ENCODE peak calls at places on chromosomes 1 and 21, in nine cellular contexts. V is GM12878, X is transverse colon, C is HepG2, B is H1, O is stomach, H is K562, P is SK-N-SH, I is sigmoid colon. G is an unnamed sample. For H3K36me3, the result is how much of the 10 kb centered on the place peaks cover.

GRCh38 chr1:50913954-50914353 is 46.1 kb downstream of the FAF1 start:
- DNase-seq in C (no peak), O (no peak), P (no peak), B (no peak), V (no peak), I (no peak), H (no peak), X (no peak), G (no peak)

GRCh38 chr1:71667224-71667623 is 586.4 kb upstream of the ZRANB2 start:
- DNase-seq in P (no peak), I (no peak), H (no peak), V (no peak), B (no peak), C (no peak), X (no peak), O (no peak), G (no peak)

GRCh38 chr1:182702826-182703524 is 18.6 kb upstream of the RGS8 start:
- DNase-seq in V (no peak), B (no peak), C (no peak), P (peak), H (no peak), X (no peak), O (no peak), I (no peak), G (no peak)

GRCh38 chr1:30749691-30750583 is 7.6 kb downstream of the LAPTM5 start:
- DNase-seq in O (no peak), B (no peak), X (peak), V (no peak), P (no peak), C (no peak), I (no peak), H (no peak), G (no peak)

GRCh38 chr21:28877318-28877884 is 115.3 kb downstream of the LTN1 start:
- DNase-seq in H (no peak), O (no peak), X (no peak), V (no peak), C (no peak), B (no peak), P (no peak), I (no peak), G (no peak)

GRCh38 chr21:35019631-35020032 is 29.5 kb downstream of the RUNX1 start:
- DNase-seq in H (no peak), I (no peak), V (no peak), P (no peak), X (peak), C (peak), B (no peak), O (peak), G (no peak)

GRCh38 chr1:24236170-24237045 is 49.3 kb upstream of the IFNLR1 start:
- DNase-seq in B (peak), X (peak), C (no peak), H (no peak), I (no peak), P (no peak), O (peak), V (no peak), G (no peak)

GRCh38 chr1:27868932-27869718 is 3.2 kb upstream of the THEMIS2 start:
- DNase-seq in O (no peak), B (no peak), X (peak), C (no peak), P (no peak), H (peak), V (peak), I (peak), G (no peak)

GRCh38 chr1:192157067-192157466 is 1.2 kb upstream of the RGS18 start:
- DNase-seq in C (no peak), H (no peak), I (no peak), O (no peak), B (no peak), X (no peak), V (no peak), P (no peak), G (no peak)

GRCh38 chr1:10771789-10772188 is 24.7 kb downstream of the CASZ1 start:
- DNase-seq in V (no peak), B (no peak), H (no peak), C (no peak), P (no peak), O (no peak), X (no peak), I (no peak), G (no peak)

GRCh38 chr1:61083799-61084385 is 1.5 kb downstream of the NFIA start:
- DNase-seq in P (no peak), X (no peak), I (no peak), O (no peak), V (no peak), C (no peak), B (no peak), H (peak), G (no peak)

GRCh38 chr1:37556712-37557196 is at the start of gene DNALI1:
- DNase-seq in B (peak), H (peak), O (peak), I (peak), X (peak), C (peak), P (peak), V (no peak), G (peak)

GRCh38 chr1:63911049-63911448 is 137.2 kb downstream of the ROR1 start:
- DNase-seq in H (no peak), I (no peak), O (no peak), C (no peak), B (no peak), V (no peak), P (no peak), X (no peak), G (no peak)

GRCh38 chr1:220991959-220992704 is 112.9 kb downstream of the HLX start:
- DNase-seq in I (no peak), X (no peak), H (no peak), V (no peak), B (no peak), C (no peak), P (peak), O (no peak), G (no peak)

GRCh38 chr1:2148691-2149090 is 45.9 kb downstream of the FAAP20 start:
- DNase-seq in P (no peak), I (no peak), B (no peak), V (no peak), O (peak), C (no peak), H (no peak), X (peak), G (no peak)

GRCh38 chr1:7302126-7302525 is 469.0 kb upstream of the VAMP3 start:
- DNase-seq in V (no peak), O (no peak), I (no peak), P (no peak), C (no peak), B (peak), H (no peak), X (no peak), G (no peak)

GRCh38 chr1:27605796-27606707 is 2.1 kb upstream of the AHDC1 start:
- DNase-seq in X (peak), C (peak), B (peak), O (peak), H (peak), I (no peak), V (no peak), P (peak), G (no peak)

GRCh38 chr1:93708734-93709481 is 27.3 kb upstream of the BCAR3 start:
- DNase-seq in O (peak), B (no peak), V (no peak), P (peak), X (no peak), C (no peak), I (no peak), H (no peak), G (no peak)

GRCh38 chr1:181089017-181089776 is 697 bp downstream of the IER5 start:
- DNase-seq in C (no peak), H (peak), B (no peak), X (peak), I (no peak), V (no peak), P (peak), O (peak), G (peak)

GRCh38 chr1:234244482-234244881 is 128.8 kb upstream of the COA6 start:
- DNase-seq in I (no peak), P (no peak), V (peak), C (no peak), O (no peak), H (no peak), B (no peak), X (no peak), G (no peak)

GRCh38 chr1:62299426-62300200 is 19.6 kb downstream of the KANK4 start:
- DNase-seq in V (no peak), B (no peak), P (no peak), O (peak), C (peak), H (no peak), I (no peak), X (peak), G (no peak)

GRCh38 chr1:228837817-228838716 is 102.8 kb downstream of the RHOU start:
- DNase-seq in H (peak), X (peak), O (peak), C (peak), V (no peak), I (peak), P (no peak), B (peak), G (no peak)

GRCh38 chr1:155044812-155045690 is 6.1 kb upstream of the ADAM15 start:
- DNase-seq in X (peak), O (peak), I (peak), H (peak), B (peak), V (no peak), P (peak), C (peak), G (no peak)
- TF ChIP-seq EP300 in X (no peak), O (no peak), I (no peak), H (no peak), B (no peak), V (no peak), P (no peak), C (no peak), G (no peak)

DNA sequence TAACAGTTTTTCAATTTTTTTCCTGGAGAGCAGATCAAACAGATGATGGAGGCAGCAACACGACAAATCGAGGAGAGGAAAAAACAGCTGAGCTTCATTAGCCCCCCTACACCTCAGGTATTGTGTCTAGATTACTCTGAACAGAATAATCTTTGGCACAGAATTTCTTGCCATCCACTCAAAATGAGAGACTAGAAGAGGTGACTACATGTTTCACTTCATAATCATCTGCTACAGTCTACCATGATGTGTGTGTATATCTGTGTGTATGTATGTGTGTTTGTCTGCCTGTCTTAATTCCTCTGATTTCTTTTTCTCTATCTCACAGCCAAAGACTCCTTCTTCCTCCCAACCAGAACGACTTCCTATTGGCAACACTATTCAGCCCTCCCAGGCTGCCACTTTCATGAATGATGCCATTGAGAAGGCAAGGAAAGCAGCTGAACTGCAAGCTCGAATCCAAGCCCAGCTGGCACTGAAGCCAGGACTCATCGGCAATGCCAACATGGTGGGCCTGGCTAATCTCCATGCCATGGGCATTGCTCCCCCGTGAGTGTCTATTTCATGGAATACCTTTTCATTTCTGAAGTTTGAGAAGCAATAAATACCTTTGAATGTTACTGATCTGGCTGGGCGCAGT is 11.4 kb downstream of the PRPF3 start:
- DNase-seq in V (no peak), H (no peak), B (no peak), I (no peak), X (no peak), P (no peak), C (no peak), O (no peak), G (no peak)
- H3K36me3 ChIP-seq in V (under half), H (half or more), B (half or more), I (half or more), X (half or more), P (half or more), C (half or more), O (half or more), G (half or more)

GRCh38 chr1:244451539-244451950 is at the start of gene ADSS2:
- DNase-seq in I (no peak), H (no peak), B (no peak), X (no peak), O (peak), P (no peak), C (no peak), V (no peak), G (no peak)
- TF ChIP-seq POLR2AphosphoS5 in I (peak), H (no peak), B (peak), X (peak), O (peak), P (peak), C (peak), V (peak), G (peak)

GRCh38 chr1:233025566-233025965 is 75.2 kb downstream of the NTPCR start:
- DNase-seq in C (no peak), B (no peak), O (no peak), P (no peak), H (no peak), I (no peak), X (no peak), V (no peak), G (no peak)
- TF ChIP-seq EP300 in C (no peak), B (no peak), O (no peak), P (no peak), H (no peak), I (no peak), X (no peak), V (no peak), G (no peak)

DNA sequence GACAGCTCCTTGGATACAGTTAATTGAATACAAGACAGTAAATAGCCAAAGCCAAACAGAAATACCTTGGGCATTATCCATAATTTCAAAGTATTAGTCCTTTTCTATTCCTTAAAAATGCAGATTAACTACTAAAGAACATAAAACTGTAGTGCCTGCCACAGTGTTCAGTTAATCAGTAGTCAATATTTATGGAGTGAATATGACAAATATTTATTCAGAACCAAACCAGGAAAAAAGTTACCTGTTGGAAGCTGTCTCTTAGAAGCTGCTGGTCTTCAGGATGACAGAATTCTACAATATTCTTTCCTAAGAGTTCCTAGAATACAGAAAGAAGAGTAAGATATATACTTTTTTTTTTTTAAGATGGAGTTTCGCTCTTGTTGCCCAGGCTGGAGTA is 18.2 kb upstream of the CTSK start:
- DNase-seq in P (no peak), C (no peak), B (no peak), I (no peak), X (no peak), V (no peak), O (no peak), H (no peak), G (no peak)
- H3K36me3 ChIP-seq in P (half or more), C (under half), B (under half), I (under half), X (half or more), V (under half), O (half or more), H (half or more), G (half or more)

DNA sequence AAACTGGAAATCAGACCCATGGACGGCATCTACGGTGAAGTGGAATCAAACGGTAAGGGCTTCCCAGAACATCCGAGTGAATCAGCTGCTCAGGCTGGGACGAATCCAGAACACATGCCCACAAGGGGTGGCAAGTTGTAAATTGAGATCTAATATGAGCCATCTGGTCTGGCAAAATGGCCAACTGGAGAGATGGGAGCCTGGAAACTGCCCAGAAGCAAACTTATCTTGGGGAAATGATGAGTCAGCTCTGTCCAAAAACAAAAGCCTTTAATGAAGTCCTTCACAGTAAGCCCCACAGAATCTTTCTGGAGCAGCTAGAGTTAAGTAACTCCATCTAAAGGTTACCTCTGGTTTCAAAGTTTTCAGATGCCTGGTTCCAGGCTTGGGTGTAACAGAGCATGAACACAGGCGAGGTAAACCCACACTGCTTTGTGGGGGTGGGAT is 10.6 kb upstream of the SRP9 start:
- DNase-seq in V (no peak), B (no peak), H (peak), I (peak), O (peak), X (peak), P (peak), C (peak), G (peak)
- TF ChIP-seq POLR2AphosphoS5 in V (no peak), B (no peak), H (no peak), I (peak), O (no peak), X (peak), P (peak), C (no peak), G (no peak)

G was measured in suprapubic skin.